ENCODE peak calls at places on chromosomes 1 and 21, in five cellular contexts. V is thoracic aorta, K is adrenal gland, Y is colonic mucosa, H is endothelial cell of umbilical vein. R is an unnamed sample.
A peak's percentile ranks its signal among the peaks of the same experiment; 100 is the strongest.

GRCh38 chr1:197526736-197527371 is 248.4 kb downstream of the DENND1B start:
- DNase-seq in V (no peak), K (no peak), Y (no peak), H (peak; percentile 31), R (no peak)

GRCh38 chr1:60916926-60917325 is 165.4 kb upstream of the NFIA start:
- DNase-seq in V (no peak), K (no peak), Y (no peak), H (no peak), R (no peak)

GRCh38 chr1:48876221-48876785 is 99.6 kb upstream of the BEND5 start:
- DNase-seq in V (no peak), K (peak; percentile 59), Y (no peak), H (no peak), R (no peak)

GRCh38 chr1:205374205-205375078 is 17.7 kb upstream of the KLHDC8A start:
- DNase-seq in V (no peak), K (no peak), Y (no peak), H (no peak), R (no peak)

GRCh38 chr1:186304982-186305949 is 69.8 kb downstream of the TPR start:
- DNase-seq in V (no peak), K (no peak), Y (no peak), H (peak; percentile 79), R (no peak)

GRCh38 chr21:29350246-29350779 is 51.6 kb downstream of the BACH1 start:
- DNase-seq in V (no peak), K (no peak), Y (no peak), H (no peak), R (no peak)

GRCh38 chr1:91806777-91807700 is 78.9 kb downstream of the TGFBR3 start:
- DNase-seq in V (no peak), K (no peak), Y (no peak), H (peak; percentile 81), R (no peak)

GRCh38 chr1:1237874-1238701 is 6.1 kb downstream of the B3GALT6 start:
- DNase-seq in V (no peak), K (no peak), Y (no peak), H (no peak), R (no peak)

GRCh38 chr1:154157520-154158306 is 2.8 kb upstream of the NUP210L start:
- DNase-seq in V (no peak), K (peak; percentile 55), Y (no peak), H (no peak), R (no peak)

GRCh38 chr1:237913345-237913744 is 22.6 kb upstream of the ZP4 start:
- DNase-seq in V (no peak), K (no peak), Y (no peak), H (no peak), R (no peak)

GRCh38 chr21:33105088-33105487 is 35.1 kb downstream of the OLIG1 start:
- DNase-seq in V (no peak), K (no peak), Y (no peak), H (no peak), R (no peak)

GRCh38 chr1:159960721-159961381 is 6.8 kb upstream of the SLAMF9 start:
- DNase-seq in V (no peak), K (no peak), Y (peak; percentile 81), H (no peak), R (no peak)

GRCh38 chr1:116881879-116882520 is 27.7 kb upstream of the PTGFRN start:
- DNase-seq in V (no peak), K (peak; percentile 77), Y (peak; percentile 38), H (peak; percentile 26), R (no peak)

GRCh38 chr1:41360074-41361027 is 883 bp upstream of the FOXO6 start:
- DNase-seq in V (no peak), K (no peak), Y (peak; percentile 68), H (no peak), R (no peak)

GRCh38 chr1:23619299-23620188 is 60.2 kb upstream of the ID3 start:
- DNase-seq in V (no peak), K (no peak), Y (peak; percentile 84), H (peak; percentile 46), R (no peak)

GRCh38 chr1:107936498-107937481 is 28.2 kb downstream of the VAV3 start:
- DNase-seq in V (no peak), K (peak; percentile 63), Y (no peak), H (peak; percentile 78), R (no peak)

GRCh38 chr1:181324797-181325616 is 158.3 kb upstream of the CACNA1E start:
- DNase-seq in V (no peak), K (no peak), Y (no peak), H (no peak), R (no peak)

GRCh38 chr1:76073471-76073870 is 1.1 kb upstream of the ST6GALNAC3 start:
- DNase-seq in V (no peak), K (no peak), Y (no peak), H (no peak), R (no peak)

GRCh38 chr1:206449566-206449965 is 20.7 kb upstream of the IKBKE start:
- DNase-seq in V (no peak), K (no peak), Y (no peak), H (peak; percentile 73), R (no peak)

GRCh38 chr1:153677718-153678518 is 570 bp upstream of the NPR1 start:
- DNase-seq in V (no peak), K (peak; percentile 37), Y (peak; percentile 49), H (peak; percentile 72), R (no peak)

GRCh38 chr21:44657635-44658183 is at the start of gene KRTAP12-3:
- DNase-seq in V (no peak), K (no peak), Y (no peak), H (no peak), R (no peak)

GRCh38 chr1:225608014-225608796 is 44.7 kb downstream of the ENAH start:
- DNase-seq in V (no peak), K (no peak), Y (no peak), H (no peak), R (no peak)

GRCh38 chr21:45695086-45695485 is 51.6 kb downstream of the PCBP3 start:
- DNase-seq in V (no peak), K (no peak), Y (no peak), H (no peak), R (no peak)

GRCh38 chr1:59498640-59499039 is 201.7 kb downstream of the FGGY start:
- DNase-seq in V (no peak), K (peak; percentile 79), Y (no peak), H (no peak), R (no peak)

GRCh38 chr1:154433161-154433681 is 28.1 kb downstream of the IL6R start:
- DNase-seq in V (no peak), K (no peak), Y (no peak), H (no peak), R (no peak)

GRCh38 chr1:115829023-115829674 is 11.8 kb downstream of the NHLH2 start:
- DNase-seq in V (no peak), K (peak; percentile 39), Y (peak; percentile 24), H (no peak), R (no peak)

GRCh38 chr1:155389831-155390230 is 69.1 kb downstream of the RUSC1 start:
- DNase-seq in V (no peak), K (no peak), Y (no peak), H (no peak), R (no peak)

GRCh38 chr1:3015744-3016143 is 5.5 kb upstream of the ACTRT2 start:
- DNase-seq in V (no peak), K (no peak), Y (no peak), H (no peak), R (no peak)

GRCh38 chr1:3016641-3017439 is 4.4 kb upstream of the ACTRT2 start:
- DNase-seq in V (no peak), K (no peak), Y (no peak), H (no peak), R (no peak)

GRCh38 chr1:3014443-3015268 is 6.6 kb upstream of the ACTRT2 start:
- DNase-seq in V (no peak), K (no peak), Y (no peak), H (no peak), R (no peak)

GRCh38 chr1:3014041-3014440 is 7.2 kb upstream of the ACTRT2 start:
- DNase-seq in V (no peak), K (no peak), Y (no peak), H (no peak), R (no peak)

GRCh38 chr1:3015269-3015635 is 6.0 kb upstream of the ACTRT2 start:
- DNase-seq in V (no peak), K (no peak), Y (no peak), H (no peak), R (no peak)
- H3K27me3 ChIP-seq in V (no peaks in the 10 kb centered on the region), K (peaks cover 22% of the 10 kb centered on the region), Y (peaks cover 3% of the 10 kb centered on the region), H (no peaks in the 10 kb centered on the region), R (no peaks in the 10 kb centered on the region)

DNA sequence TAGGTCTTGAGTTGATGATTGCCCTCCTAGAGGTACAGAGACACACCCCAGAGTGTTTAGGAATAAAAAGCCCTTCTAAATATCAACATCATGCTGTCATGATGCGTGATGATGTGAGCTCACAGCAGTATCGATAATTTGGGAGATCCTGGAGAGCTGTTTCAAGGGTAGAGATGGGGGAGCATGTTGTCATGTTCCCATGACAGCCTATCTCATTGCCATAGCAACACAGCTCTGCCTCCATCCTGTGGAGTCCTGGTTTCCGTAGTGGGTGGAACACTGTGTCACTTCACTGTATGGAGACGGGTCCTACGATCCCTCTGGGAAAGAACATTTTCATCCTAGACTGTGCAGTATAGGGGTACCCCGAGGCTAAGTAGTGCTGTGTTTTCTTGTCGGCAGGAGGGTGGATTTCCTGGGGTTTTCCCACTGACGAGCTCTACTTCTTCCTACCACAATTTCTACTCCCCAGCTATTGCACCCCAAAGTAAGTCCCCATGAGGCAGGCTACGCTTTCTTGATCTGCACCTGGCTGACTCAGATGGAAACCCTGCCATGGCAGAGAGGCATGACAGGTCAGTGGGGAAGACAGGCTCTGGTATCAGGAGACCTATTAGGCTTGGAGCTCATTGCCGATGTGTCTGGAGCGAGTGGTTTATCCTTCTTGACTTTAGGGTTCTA is 7.2 kb downstream of the KISS1 start:
- DNase-seq in V (no peak), K (no peak), Y (no peak), H (no peak), R (no peak)
- H3K27ac ChIP-seq in V (no peak overlapping the region), K (no peak overlapping the region), Y (no peak overlapping the region), H (no peak overlapping the region), R (no peak overlapping the region)

GRCh38 chr1:3633344-3634058 is 8.7 kb downstream of the TPRG1L start:
- DNase-seq in V (no peak), K (no peak), Y (no peak), H (no peak), R (no peak)

GRCh38 chr1:3632298-3632697 is 7.5 kb downstream of the TPRG1L start:
- DNase-seq in V (no peak), K (no peak), Y (no peak), H (no peak), R (no peak)

GRCh38 chr1:3632716-3633343 is 8.0 kb downstream of the TPRG1L start:
- DNase-seq in V (no peak), K (no peak), Y (no peak), H (no peak), R (no peak)

GRCh38 chr1:3636080-3636479 is 11.3 kb downstream of the TPRG1L start:
- DNase-seq in V (no peak), K (no peak), Y (no peak), H (no peak), R (no peak)

GRCh38 chr1:3634059-3634800 is 9.4 kb downstream of the TPRG1L start:
- DNase-seq in V (no peak), K (no peak), Y (no peak), H (no peak), R (no peak)
- H3K36me3 ChIP-seq in V (peaks cover 74% of the 10 kb centered on the region), K (no peaks in the 10 kb centered on the region), Y (peaks cover 8% of the 10 kb centered on the region), H (no peaks in the 10 kb centered on the region), R (peaks cover 23% of the 10 kb centered on the region)

DNA sequence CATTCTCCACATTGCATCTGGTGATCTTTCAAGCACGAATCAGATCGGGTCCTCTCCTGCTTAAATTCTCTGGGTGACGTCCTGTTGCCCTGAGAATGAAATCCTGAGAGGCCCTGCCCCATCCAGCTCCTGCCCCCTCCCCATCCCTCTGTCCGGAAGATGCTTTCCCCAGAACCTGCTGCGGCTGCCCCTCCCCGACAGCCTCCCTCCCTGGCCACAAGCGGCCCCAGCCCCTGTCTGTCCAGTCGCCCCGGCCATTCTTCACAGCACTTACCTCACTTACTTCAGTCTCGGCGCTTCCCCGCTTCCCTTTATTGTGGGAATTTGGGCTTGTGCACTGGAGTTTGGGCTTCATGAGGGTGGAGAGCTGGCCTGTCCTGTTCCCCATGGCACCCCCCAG is 40.2 kb downstream of the TAS1R2 start:
- DNase-seq in V (no peak), K (no peak), Y (no peak), H (no peak), R (no peak)
- H3K27me3 ChIP-seq in V (no peaks in the 10 kb centered on the region), K (peaks cover 12% of the 10 kb centered on the region), Y (peaks cover 9% of the 10 kb centered on the region), H (peaks cover 3% of the 10 kb centered on the region), R (no peaks in the 10 kb centered on the region)